ENCODE peak calls at places on chromosomes 13 and 19, in four cellular contexts. One of them, this sample, is unnamed.

GRCh38 chr19:55552206-55552605 is 6.9 kb upstream of the SBK3 start:
- DNase-seq in A549: no peak
- DNase-seq in IMR-90: no peak
- DNase-seq in K562: no peak
- DNase-seq in this sample: no peak

GRCh38 chr19:1736280-1736679 is 17.0 kb upstream of the ONECUT3 start:
- DNase-seq in A549: no peak
- DNase-seq in IMR-90: no peak
- DNase-seq in K562: no peak
- DNase-seq in this sample: no peak

GRCh38 chr19:35409191-35409590 is 38.3 kb downstream of the GPR42 start:
- DNase-seq in A549: no peak
- DNase-seq in IMR-90: no peak
- DNase-seq in K562: no peak
- DNase-seq in this sample: no peak

GRCh38 chr13:50152224-50152623 is 137.0 kb downstream of the KCNRG start:
- DNase-seq in A549: no peak
- DNase-seq in IMR-90: no peak
- DNase-seq in K562: no peak
- DNase-seq in this sample: no peak

GRCh38 chr19:27775395-27775794 is 1437.6 kb downstream of the UQCRFS1 start:
- DNase-seq in A549: no peak
- DNase-seq in IMR-90: no peak
- DNase-seq in K562: peak; percentile 50
- DNase-seq in this sample: no peak

GRCh38 chr19:33639034-33639681 is 17.4 kb downstream of the CHST8 start:
- DNase-seq in A549: no peak
- DNase-seq in IMR-90: no peak
- DNase-seq in K562: no peak
- DNase-seq in this sample: no peak

GRCh38 chr13:49183672-49184315 is 36.3 kb upstream of the MLNR start:
- DNase-seq in A549: no peak
- DNase-seq in IMR-90: peak; percentile 17
- DNase-seq in K562: no peak
- DNase-seq in this sample: no peak

GRCh38 chr13:100789481-100789880 is 114.9 kb upstream of the TMTC4 start:
- DNase-seq in A549: no peak
- DNase-seq in IMR-90: no peak
- DNase-seq in K562: no peak
- DNase-seq in this sample: no peak

GRCh38 chr19:2072757-2073551 is 21.9 kb upstream of the MKNK2 start:
- DNase-seq in A549: no peak
- DNase-seq in IMR-90: no peak
- DNase-seq in K562: no peak
- DNase-seq in this sample: no peak

GRCh38 chr19:8000298-8001038 is 5.0 kb downstream of the ELAVL1 start:
- DNase-seq in A549: no peak
- DNase-seq in IMR-90: no peak
- DNase-seq in K562: no peak
- DNase-seq in this sample: no peak

GRCh38 chr19:21751379-21751778 is 16.0 kb downstream of the ZNF100 start:
- DNase-seq in A549: no peak
- DNase-seq in IMR-90: peak; percentile 43
- DNase-seq in K562: no peak
- DNase-seq in this sample: no peak

GRCh38 chr13:62483774-62484173 is 1068.1 kb upstream of the PCDH20 start:
- DNase-seq in A549: no peak
- DNase-seq in IMR-90: peak; percentile 7
- DNase-seq in K562: no peak
- DNase-seq in this sample: no peak

GRCh38 chr19:11164879-11165406 is 9.4 kb upstream of the SPC24 start:
- DNase-seq in A549: no peak
- DNase-seq in IMR-90: peak; percentile 61
- DNase-seq in K562: no peak
- DNase-seq in this sample: no peak

GRCh38 chr19:958967-959685 is 25.0 kb upstream of the WDR18 start:
- DNase-seq in A549: peak; percentile 79
- DNase-seq in IMR-90: peak; percentile 67
- DNase-seq in K562: peak; percentile 58
- DNase-seq in this sample: no peak

GRCh38 chr13:97710797-97711196 is 242.7 kb upstream of the IPO5 start:
- DNase-seq in A549: no peak
- DNase-seq in IMR-90: no peak
- DNase-seq in K562: no peak
- DNase-seq in this sample: no peak

GRCh38 chr13:100454876-100455275 is 133.7 kb downstream of the GGACT start:
- DNase-seq in A549: no peak
- DNase-seq in IMR-90: peak; percentile 54
- DNase-seq in K562: no peak
- DNase-seq in this sample: no peak

GRCh38 chr19:48303866-48304265 is 21.5 kb upstream of the EMP3 start:
- DNase-seq in A549: no peak
- DNase-seq in IMR-90: no peak
- DNase-seq in K562: no peak
- DNase-seq in this sample: no peak

GRCh38 chr19:31675187-31675913 is 326.1 kb upstream of the TSHZ3 start:
- DNase-seq in A549: no peak
- DNase-seq in IMR-90: peak; percentile 59
- DNase-seq in K562: no peak
- DNase-seq in this sample: no peak

GRCh38 chr13:49791753-49792549 is 531 bp downstream of the KPNA3 start:
- DNase-seq in A549: no peak
- DNase-seq in IMR-90: peak; percentile 36
- DNase-seq in K562: peak; percentile 49
- DNase-seq in this sample: peak; percentile 41

GRCh38 chr19:342801-343421 is 1.7 kb downstream of the MIER2 start:
- DNase-seq in A549: no peak
- DNase-seq in IMR-90: peak; percentile 93
- DNase-seq in K562: no peak
- DNase-seq in this sample: no peak

GRCh38 chr13:51612867-51613266 is 28.6 kb downstream of the WDFY2 start:
- DNase-seq in A549: no peak
- DNase-seq in IMR-90: no peak
- DNase-seq in K562: no peak
- DNase-seq in this sample: no peak

GRCh38 chr13:108903613-108904012 is 274.2 kb downstream of the MYO16 start:
- DNase-seq in A549: no peak
- DNase-seq in IMR-90: no peak
- DNase-seq in K562: no peak
- DNase-seq in this sample: no peak

GRCh38 chr13:89568746-89569145 is 1778.7 kb upstream of the MIR17HG start:
- DNase-seq in A549: no peak
- DNase-seq in IMR-90: no peak
- DNase-seq in K562: no peak
- DNase-seq in this sample: no peak

GRCh38 chr13:27712421-27712820 is 79.9 kb upstream of the GSX1 start:
- DNase-seq in A549: no peak
- DNase-seq in IMR-90: no peak
- DNase-seq in K562: no peak
- DNase-seq in this sample: no peak

GRCh38 chr19:8080832-8081231 is 28.3 kb downstream of the CCL25 start:
- DNase-seq in A549: no peak
- DNase-seq in IMR-90: no peak
- DNase-seq in K562: no peak
- DNase-seq in this sample: no peak

GRCh38 chr13:20249913-20250312 is 17.8 kb upstream of the GJB6 start:
- DNase-seq in A549: no peak
- DNase-seq in IMR-90: no peak
- DNase-seq in K562: no peak
- DNase-seq in this sample: no peak

GRCh38 chr19:8557637-8558238 is 19.5 kb downstream of the MYO1F start:
- DNase-seq in A549: no peak
- DNase-seq in IMR-90: no peak
- DNase-seq in K562: no peak
- DNase-seq in this sample: no peak

GRCh38 chr19:43700368-43701015 is 15.4 kb upstream of the IRGC start:
- DNase-seq in A549: no peak
- DNase-seq in IMR-90: peak; percentile 84
- DNase-seq in K562: no peak
- DNase-seq in this sample: no peak

GRCh38 chr19:33476151-33476707 is 45.4 kb downstream of the PEPD start:
- DNase-seq in A549: no peak
- DNase-seq in IMR-90: no peak
- DNase-seq in K562: no peak
- DNase-seq in this sample: no peak

GRCh38 chr13:114119196-114119595 is 13.2 kb downstream of the RASA3 start:
- DNase-seq in A549: peak; percentile 37
- DNase-seq in IMR-90: peak; percentile 95
- DNase-seq in K562: no peak
- DNase-seq in this sample: no peak

GRCh38 chr19:14496029-14496848 is at the start of gene GIPC1:
- DNase-seq in A549: peak; percentile 96
- DNase-seq in IMR-90: peak; percentile 99
- DNase-seq in K562: peak; percentile 100
- DNase-seq in this sample: peak; percentile 99
- TF ChIP-seq BHLHE40 in A549: peak; percentile 16
- TF ChIP-seq BHLHE40 in IMR-90: peak; percentile 96
- TF ChIP-seq BHLHE40 in K562: peak; percentile 96
- TF ChIP-seq BHLHE40 in this sample: peak; percentile 61

GRCh38 chr13:44397766-44398223 is 24.2 kb downstream of the SERP2 start:
- DNase-seq in A549: no peak
- DNase-seq in IMR-90: peak; percentile 20
- DNase-seq in K562: peak; percentile 53
- DNase-seq in this sample: no peak

GRCh38 chr13:44396295-44396962 is 22.8 kb downstream of the SERP2 start:
- DNase-seq in A549: no peak
- DNase-seq in IMR-90: no peak
- DNase-seq in K562: no peak
- DNase-seq in this sample: no peak

GRCh38 chr13:44399045-44399444 is 25.4 kb downstream of the SERP2 start:
- DNase-seq in A549: no peak
- DNase-seq in IMR-90: no peak
- DNase-seq in K562: no peak
- DNase-seq in this sample: no peak

GRCh38 chr13:44398606-44399005 is 25.0 kb downstream of the SERP2 start:
- DNase-seq in A549: no peak
- DNase-seq in IMR-90: no peak
- DNase-seq in K562: no peak
- DNase-seq in this sample: no peak

DNA sequence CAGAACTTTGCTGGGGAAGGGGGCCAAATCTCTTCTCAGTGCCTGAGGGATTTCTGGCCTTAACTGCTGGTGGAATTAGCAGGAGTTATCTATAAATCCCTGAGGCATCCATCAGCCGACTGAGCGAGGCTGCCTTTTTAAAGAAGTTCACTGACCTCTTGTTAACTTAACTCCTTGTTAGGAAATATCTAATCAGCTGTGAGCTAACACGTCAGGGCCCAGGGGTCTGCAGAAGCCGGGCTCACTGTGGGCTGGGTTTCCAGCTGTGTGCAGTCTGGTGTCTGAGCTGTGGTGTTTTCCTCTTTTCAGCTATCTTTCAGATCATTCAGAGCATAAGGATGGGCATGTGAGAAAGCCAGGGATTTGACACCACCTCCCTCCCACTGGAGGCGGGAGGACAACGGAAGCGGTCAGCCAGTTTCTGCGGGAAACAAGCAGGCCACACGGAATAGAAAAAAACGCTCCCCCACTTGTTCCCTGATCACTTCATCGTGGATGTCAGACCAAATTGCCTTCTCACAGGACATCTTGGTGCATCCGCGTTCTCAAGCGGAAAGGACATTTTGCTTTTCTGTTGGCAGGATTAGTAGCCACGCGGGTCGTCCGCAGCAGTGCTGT is 23.4 kb downstream of the SERP2 start:
- DNase-seq in A549: no peak
- DNase-seq in IMR-90: peak; percentile 26
- DNase-seq in K562: peak; percentile 23
- DNase-seq in this sample: no peak
- TF ChIP-seq BHLHE40 in A549: no peak
- TF ChIP-seq BHLHE40 in IMR-90: no peak
- TF ChIP-seq BHLHE40 in K562: no peak
- TF ChIP-seq BHLHE40 in this sample: no peak

GRCh38 chr19:37979547-37980082 is 72.6 kb downstream of the SIPA1L3 start:
- DNase-seq in A549: no peak
- DNase-seq in IMR-90: no peak
- DNase-seq in K562: no peak
- DNase-seq in this sample: peak; percentile 21

GRCh38 chr19:37982655-37983054 is 75.6 kb downstream of the SIPA1L3 start:
- DNase-seq in A549: no peak
- DNase-seq in IMR-90: no peak
- DNase-seq in K562: no peak
- DNase-seq in this sample: no peak

GRCh38 chr19:37981785-37982475 is 74.9 kb downstream of the SIPA1L3 start:
- DNase-seq in A549: no peak
- DNase-seq in IMR-90: peak; percentile 94
- DNase-seq in K562: no peak
- DNase-seq in this sample: no peak

GRCh38 chr19:37977992-37978391 is 71.0 kb downstream of the SIPA1L3 start:
- DNase-seq in A549: no peak
- DNase-seq in IMR-90: peak; percentile 99
- DNase-seq in K562: no peak
- DNase-seq in this sample: no peak

DNA sequence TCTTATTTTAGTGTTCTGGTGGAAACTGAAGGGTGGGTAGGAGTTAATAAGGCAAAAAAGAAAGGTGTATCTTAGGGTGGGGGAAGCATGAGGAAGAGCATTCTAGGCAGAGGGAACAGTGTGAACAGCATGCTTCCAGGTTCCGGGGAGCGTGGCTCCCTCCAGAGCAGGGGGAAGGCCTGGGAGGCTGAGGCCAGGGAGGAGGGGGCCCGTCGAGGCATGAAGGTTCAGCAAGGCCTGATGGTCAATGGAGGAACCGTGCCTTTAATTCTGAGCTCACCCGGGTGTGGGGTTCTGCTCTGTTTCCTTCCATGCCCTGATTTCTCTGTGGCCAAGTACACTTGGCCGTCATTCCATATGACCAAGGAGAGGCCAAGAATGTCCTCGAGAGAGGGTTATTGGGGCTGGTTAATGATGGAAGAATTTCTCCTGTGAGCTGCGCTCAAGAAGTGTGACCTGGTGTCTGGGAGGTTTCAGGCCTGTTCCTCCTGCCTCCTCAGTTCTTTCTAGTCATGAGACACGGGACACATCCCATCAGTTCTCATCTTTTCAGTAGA is 73.5 kb downstream of the SIPA1L3 start:
- DNase-seq in A549: no peak
- DNase-seq in IMR-90: no peak
- DNase-seq in K562: no peak
- DNase-seq in this sample: no peak
- TF ChIP-seq BHLHE40 in A549: no peak
- TF ChIP-seq BHLHE40 in IMR-90: no peak
- TF ChIP-seq BHLHE40 in K562: no peak
- TF ChIP-seq BHLHE40 in this sample: no peak

DNA sequence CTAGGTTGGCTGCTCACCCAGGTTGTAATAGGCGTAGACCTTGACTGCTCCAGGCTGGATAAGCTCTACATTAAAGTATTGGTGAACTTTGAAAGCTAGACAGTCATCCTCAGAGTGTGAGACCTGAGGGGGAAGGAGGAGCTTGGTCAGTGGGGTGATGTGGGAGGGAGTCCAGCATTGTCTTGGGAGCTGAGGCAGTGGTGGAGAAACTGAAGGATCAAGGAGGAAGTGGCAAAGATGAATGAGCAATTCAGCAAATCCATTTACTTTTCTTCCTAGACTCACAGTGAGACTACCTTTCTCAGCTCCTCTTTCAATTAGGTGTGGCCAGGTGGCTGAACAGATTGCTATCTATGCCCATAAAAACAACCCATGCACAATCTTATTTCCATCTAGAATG is 10.2 kb upstream of the TNFSF14 start:
- DNase-seq in A549: no peak
- DNase-seq in IMR-90: no peak
- DNase-seq in K562: no peak
- DNase-seq in this sample: no peak
- TF ChIP-seq BHLHE40 in A549: no peak
- TF ChIP-seq BHLHE40 in IMR-90: no peak
- TF ChIP-seq BHLHE40 in K562: no peak
- TF ChIP-seq BHLHE40 in this sample: no peak